ENCODE peak calls at places on chromosomes 4 and X, in ten cellular contexts. A is A549, R is transverse colon, C is stomach, T is K562, G is tibial nerve, U is upper lobe of left lung, J is SK-N-SH, S is ovary, N is sigmoid colon. O is an unnamed sample.

GRCh38 chrX:56761167-56761566 is 32.1 kb downstream of the NBDY start:
- DNase-seq in A (no peak), R (no peak), C (no peak), T (no peak), G (no peak), U (no peak), J (no peak), S (peak; percentile 16), N (peak; percentile 47), O (no peak)

GRCh38 chr4:109801895-109802319 is at the start of gene CFI:
- DNase-seq in A (no peak), R (no peak), C (no peak), T (no peak), G (no peak), U (no peak), J (no peak), S (no peak), N (no peak), O (no peak)

GRCh38 chr4:125780159-125780558 is 465.4 kb downstream of the FAT4 start:
- DNase-seq in A (no peak), R (no peak), C (no peak), T (no peak), G (no peak), U (no peak), J (no peak), S (no peak), N (no peak), O (no peak)

GRCh38 chr4:74039065-74039763 is 725 bp upstream of the CXCL3 start:
- DNase-seq in A (no peak), R (no peak), C (no peak), T (peak; percentile 24), G (peak; percentile 9), U (no peak), J (peak; percentile 13), S (no peak), N (no peak), O (no peak)

GRCh38 chr4:150501983-150502382 is 80.0 kb upstream of the MAB21L2 start:
- DNase-seq in A (no peak), R (no peak), C (no peak), T (no peak), G (no peak), U (no peak), J (no peak), S (no peak), N (no peak), O (no peak)

GRCh38 chr4:115781528-115782146 is 668.2 kb upstream of the NDST4 start:
- DNase-seq in A (no peak), R (no peak), C (no peak), T (no peak), G (no peak), U (no peak), J (no peak), S (no peak), N (no peak), O (no peak)

GRCh38 chr4:145719752-145720624 is 40.0 kb downstream of the C4orf51 start:
- DNase-seq in A (no peak), R (no peak), C (no peak), T (no peak), G (no peak), U (no peak), J (no peak), S (no peak), N (no peak), O (no peak)

GRCh38 chr4:37388672-37389368 is 144.3 kb downstream of the NWD2 start:
- DNase-seq in A (no peak), R (no peak), C (no peak), T (no peak), G (no peak), U (peak; percentile 29), J (no peak), S (no peak), N (no peak), O (no peak)

GRCh38 chr4:75668596-75668995 is 4.6 kb downstream of the G3BP2 start:
- DNase-seq in A (no peak), R (no peak), C (no peak), T (no peak), G (no peak), U (no peak), J (no peak), S (no peak), N (no peak), O (no peak)

GRCh38 chr4:2570551-2571222 is 34.2 kb downstream of the FAM193A start:
- DNase-seq in A (no peak), R (no peak), C (no peak), T (no peak), G (no peak), U (no peak), J (no peak), S (no peak), N (no peak), O (no peak)

GRCh38 chr4:187550256-187550950 is 445.2 kb upstream of the ZFP42 start:
- DNase-seq in A (no peak), R (no peak), C (no peak), T (no peak), G (no peak), U (no peak), J (no peak), S (no peak), N (no peak), O (no peak)

GRCh38 chrX:49754238-49754857 is 58.6 kb upstream of the PAGE1 start:
- DNase-seq in A (peak; percentile 4), R (peak; percentile 14), C (peak; percentile 46), T (peak; percentile 39), G (peak; percentile 4), U (peak; percentile 25), J (peak; percentile 43), S (peak; percentile 32), N (peak; percentile 64), O (no peak)

GRCh38 chr4:43132010-43132582 is 239.6 kb downstream of the GRXCR1 start:
- DNase-seq in A (peak; percentile 2), R (peak; percentile 31), C (peak; percentile 81), T (peak; percentile 22), G (no peak), U (peak; percentile 38), J (peak; percentile 34), S (peak; percentile 69), N (no peak), O (no peak)

GRCh38 chr4:77127837-77128621 is 29.0 kb upstream of the CCNG2 start:
- DNase-seq in A (no peak), R (no peak), C (no peak), T (no peak), G (no peak), U (no peak), J (no peak), S (no peak), N (no peak), O (no peak)

GRCh38 chr4:8592366-8593267 is at the start of gene CPZ:
- DNase-seq in A (no peak), R (no peak), C (no peak), T (peak; percentile 57), G (no peak), U (no peak), J (no peak), S (peak; percentile 89), N (no peak), O (no peak)

GRCh38 chrX:129996120-129996519 is 13.7 kb downstream of the BCORL1 start:
- DNase-seq in A (no peak), R (no peak), C (no peak), T (peak; percentile 49), G (no peak), U (no peak), J (no peak), S (no peak), N (no peak), O (no peak)

GRCh38 chrX:153411255-153411987 is at the start of gene ZFP92:
- DNase-seq in A (no peak), R (peak; percentile 32), C (peak; percentile 28), T (peak; percentile 88), G (no peak), U (peak; percentile 36), J (peak; percentile 88), S (peak; percentile 63), N (no peak), O (no peak)

GRCh38 chrX:153900806-153901752 is 3.4 kb upstream of the AVPR2 start:
- DNase-seq in A (peak; percentile 68), R (peak; percentile 51), C (peak; percentile 30), T (peak; percentile 76), G (peak; percentile 28), U (peak; percentile 64), J (peak; percentile 69), S (no peak), N (peak; percentile 86), O (no peak)

GRCh38 chrX:98481636-98482035 is 1597.9 kb downstream of the RPA4 start:
- DNase-seq in A (no peak), R (no peak), C (no peak), T (no peak), G (no peak), U (no peak), J (no peak), S (no peak), N (no peak), O (no peak)

GRCh38 chrX:98480606-98481005 is 1596.9 kb downstream of the RPA4 start:
- DNase-seq in A (no peak), R (no peak), C (no peak), T (no peak), G (no peak), U (no peak), J (no peak), S (no peak), N (no peak), O (no peak)
- TF ChIP-seq EP300 in A (no peak), R (no peak), C (no peak), T (no peak), G (no peak), U (no peak), J (no peak), S (no peak), N (no peak), O (no peak)

DNA sequence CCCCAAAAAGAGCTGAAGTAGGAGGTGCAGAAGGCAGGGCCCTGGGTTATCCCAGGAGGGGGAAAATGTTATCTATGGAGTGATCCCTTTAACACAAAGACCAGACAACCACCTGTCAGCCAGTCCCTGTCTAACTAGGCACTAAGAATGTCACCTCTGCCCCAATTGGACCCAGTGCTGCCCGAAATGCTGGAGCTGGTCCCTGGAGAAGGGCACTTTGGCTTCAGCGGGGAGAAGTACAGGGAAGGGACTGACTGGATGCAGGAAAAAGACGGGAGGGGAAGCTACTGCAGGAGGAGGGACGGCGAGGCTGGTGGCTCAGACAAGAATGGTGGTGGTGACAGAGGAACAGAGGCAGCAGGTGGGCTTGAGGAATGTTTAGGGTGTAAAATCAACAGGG is 17.3 kb downstream of the PHKA2 start:
- DNase-seq in A (no peak), R (no peak), C (no peak), T (no peak), G (no peak), U (no peak), J (no peak), S (no peak), N (no peak), O (no peak)
- TF ChIP-seq EP300 in A (no peak), R (no peak), C (no peak), T (no peak), G (no peak), U (no peak), J (no peak), S (no peak), N (no peak), O (no peak)

GRCh38 chrX:132692526-132692925 is 203.7 kb upstream of the MBNL3 start:
- DNase-seq in A (no peak), R (no peak), C (no peak), T (no peak), G (no peak), U (no peak), J (no peak), S (no peak), N (no peak), O (no peak)
- TF ChIP-seq EP300 in A (no peak), R (no peak), C (no peak), T (no peak), G (no peak), U (no peak), J (no peak), S (no peak), N (no peak), O (no peak)

GRCh38 chr4:47531241-47531953 is 46.3 kb downstream of the ATP10D start:
- DNase-seq in A (no peak), R (peak; percentile 41), C (peak; percentile 29), T (no peak), G (no peak), U (peak; percentile 51), J (no peak), S (no peak), N (no peak), O (no peak)
- TF ChIP-seq EP300 in A (no peak), R (no peak), C (no peak), T (no peak), G (no peak), U (no peak), J (no peak), S (no peak), N (no peak), O (no peak)